ENCODE peak calls at places on chromosomes 5 and 9, in seven cellular contexts. Q, K, O, B, C, I and D are unnamed samples.

GRCh38 chr5:31021181-31021624 is 172.3 kb upstream of the CDH6 start:
- DNase-seq in C (no peak), B (no peak), Q (no peak), K (no peak), O (no peak), I (no peak), D (no peak)

GRCh38 chr5:107805166-107805565 is 134.4 kb upstream of the EFNA5 start:
- DNase-seq in Q (no peak), I (no peak), B (no peak), K (no peak), C (no peak), O (no peak), D (no peak)

GRCh38 chr5:174951151-174951780 is 226.9 kb downstream of the MSX2 start:
- DNase-seq in Q (peak), O (peak), C (peak), K (peak), I (peak), B (peak), D (peak)

GRCh38 chr9:14560194-14560593 is 133.0 kb downstream of the ZDHHC21 start:
- DNase-seq in O (no peak), B (no peak), K (no peak), I (peak), Q (no peak), C (no peak), D (no peak)

GRCh38 chr5:63201738-63202137 is 623.1 kb downstream of the LRRC70 start:
- DNase-seq in Q (no peak), K (no peak), O (no peak), C (no peak), B (no peak), I (no peak), D (no peak)

GRCh38 chr5:142412581-142412980 is 87.8 kb upstream of the SPRY4 start:
- DNase-seq in I (no peak), Q (no peak), C (no peak), K (no peak), O (no peak), B (no peak), D (no peak)

GRCh38 chr5:93607367-93608258 is 24.6 kb downstream of the NR2F1 start:
- DNase-seq in C (peak), Q (peak), K (no peak), O (no peak), I (peak), B (peak), D (peak)

GRCh38 chr9:134848504-134848903 is 32.1 kb upstream of the FCN2 start:
- DNase-seq in I (no peak), O (no peak), B (no peak), C (no peak), Q (no peak), K (no peak), D (no peak)

GRCh38 chr9:127569819-127570401 is 42.2 kb upstream of the STXBP1 start:
- DNase-seq in B (no peak), Q (no peak), C (peak), K (no peak), O (no peak), I (peak), D (peak)

GRCh38 chr5:12413075-12413474 is 508.8 kb upstream of the CTNND2 start:
- DNase-seq in Q (no peak), I (no peak), O (no peak), K (no peak), B (no peak), C (no peak), D (no peak)

GRCh38 chr5:159576902-159577301 is 246.6 kb upstream of the IL12B start:
- DNase-seq in C (no peak), B (no peak), I (no peak), O (no peak), Q (no peak), K (no peak), D (no peak)

GRCh38 chr9:34823778-34824177 is 113.8 kb upstream of the CCL21 start:
- DNase-seq in C (no peak), I (no peak), B (no peak), O (no peak), Q (no peak), K (no peak), D (no peak)

GRCh38 chr5:174409070-174409469 is 315.3 kb upstream of the MSX2 start:
- DNase-seq in C (no peak), K (no peak), O (no peak), B (peak), I (no peak), Q (no peak), D (no peak)

GRCh38 chr5:36396640-36397039 is 94.9 kb upstream of the RANBP3L start:
- DNase-seq in I (no peak), O (no peak), C (peak), Q (no peak), B (no peak), K (no peak), D (no peak)

GRCh38 chr9:79665926-79666325 is 94.2 kb downstream of the TLE4 start:
- DNase-seq in B (no peak), Q (no peak), C (no peak), K (no peak), O (no peak), I (no peak), D (no peak)

GRCh38 chr5:170597109-170597741 is 93.4 kb downstream of the KCNIP1 start:
- DNase-seq in K (no peak), C (peak), Q (peak), B (no peak), O (no peak), I (peak), D (no peak)

GRCh38 chr5:65014769-65015168 is 246.0 kb downstream of the CWC27 start:
- DNase-seq in K (no peak), Q (no peak), O (no peak), B (no peak), I (no peak), C (no peak), D (peak)

GRCh38 chr5:91332267-91333044 is 50.7 kb downstream of the ARRDC3 start:
- DNase-seq in O (no peak), I (peak), C (peak), K (no peak), Q (peak), B (peak), D (no peak)

GRCh38 chr9:116447914-116448313 is 239.2 kb upstream of the TRIM32 start:
- DNase-seq in Q (no peak), B (no peak), I (no peak), O (no peak), K (no peak), C (no peak), D (no peak)